ENCODE peak calls at places on chromosomes 4 and X, in six cellular contexts. N, M, D, Q, Y and T are unnamed samples.

GRCh38 chr4:6250235-6250983 is 19.2 kb upstream of the WFS1 start:
- DNase-seq in D (peak), Q (no peak), Y (peak), M (no peak), N (no peak), T (no peak)

GRCh38 chr4:98555798-98556445 is 102.5 kb downstream of the TSPAN5 start:
- DNase-seq in Y (peak), Q (no peak), M (no peak), N (no peak), D (no peak), T (peak)

GRCh38 chr4:165621983-165622382 is 243.2 kb downstream of the CPE start:
- DNase-seq in M (no peak), D (no peak), N (no peak), Q (no peak), Y (no peak), T (no peak)

GRCh38 chr4:176438401-176438800 is 118.6 kb downstream of the SPCS3 start:
- DNase-seq in D (no peak), M (no peak), Q (no peak), N (no peak), Y (peak), T (no peak)

GRCh38 chr4:124783847-124784246 is 71.3 kb upstream of the ANKRD50 start:
- DNase-seq in Q (no peak), Y (no peak), D (no peak), M (no peak), N (no peak), T (no peak)

GRCh38 chr4:1608821-1609500 is 75.2 kb downstream of the FAM53A start:
- DNase-seq in Q (no peak), Y (no peak), D (no peak), N (no peak), M (no peak), T (no peak)

GRCh38 chr4:64266263-64266662 is 143.0 kb downstream of the TECRL start:
- DNase-seq in Y (no peak), D (no peak), N (no peak), M (no peak), Q (no peak), T (no peak)

GRCh38 chr4:176238157-176238608 is 30.8 kb downstream of the ASB5 start:
- DNase-seq in N (no peak), M (no peak), D (no peak), Y (peak), Q (no peak), T (no peak)

GRCh38 chr4:141223418-141223817 is 2.7 kb downstream of the ZNF330 start:
- DNase-seq in D (no peak), M (no peak), N (no peak), Y (no peak), Q (no peak), T (no peak)

GRCh38 chr4:17189322-17189721 is 290.9 kb upstream of the LDB2 start:
- DNase-seq in D (no peak), Y (peak), N (no peak), M (no peak), Q (no peak), T (no peak)

GRCh38 chrX:151806967-151807540 is 72.5 kb downstream of the CNGA2 start:
- DNase-seq in Q (no peak), Y (no peak), M (no peak), D (no peak), N (no peak), T (no peak)

GRCh38 chr4:187417761-187418160 is 577.8 kb upstream of the ZFP42 start:
- DNase-seq in M (no peak), Q (no peak), Y (no peak), D (no peak), N (no peak), T (no peak)

GRCh38 chrX:2374086-2374485 is 126.7 kb downstream of the DHRSX start:
- DNase-seq in Q (no peak), Y (peak), N (no peak), D (no peak), M (peak), T (no peak)

GRCh38 chrX:22795680-22796079 is 204.1 kb upstream of the DDX53 start:
- DNase-seq in Q (no peak), Y (no peak), N (no peak), M (no peak), D (no peak), T (no peak)

GRCh38 chr4:189843392-189844009 is 97.2 kb upstream of the FRG1 start:
- DNase-seq in D (no peak), Y (no peak), Q (no peak), N (no peak), M (no peak), T (no peak)

GRCh38 chr4:176492648-176493302 is 173.0 kb downstream of the SPCS3 start:
- DNase-seq in N (no peak), D (no peak), Q (no peak), Y (no peak), M (no peak), T (no peak)

GRCh38 chr4:157992038-157992706 is 180.7 kb downstream of the GASK1B start:
- DNase-seq in D (peak), N (no peak), M (no peak), Q (no peak), Y (peak), T (no peak)

GRCh38 chr4:55075823-55076418 is 49.5 kb downstream of the KDR start:
- DNase-seq in Y (no peak), Q (no peak), N (no peak), D (no peak), M (no peak), T (no peak)

GRCh38 chrX:70998402-70999027 is 67.6 kb upstream of the SLC7A3 start:
- DNase-seq in M (no peak), D (peak), N (peak), Y (peak), Q (no peak), T (peak)

GRCh38 chrX:14616301-14616700 is 87.0 kb downstream of the GLRA2 start:
- DNase-seq in Q (no peak), D (no peak), Y (peak), N (no peak), M (no peak), T (no peak)

GRCh38 chr4:173074501-173074946 is 94.1 kb upstream of the GALNT7 start:
- DNase-seq in Y (peak), N (no peak), D (no peak), Q (no peak), M (no peak), T (no peak)